ENCODE peak calls at places on chromosomes 5 and 9, in nine cellular contexts. K, H, I, A, V, S, B, D and T are unnamed samples.

GRCh38 chr5:179161901-179162300 is 101.7 kb downstream of the ZNF354C start:
- DNase-seq in V (no peak), A (no peak), H (no peak), B (no peak), K (no peak), S (no peak), I (no peak), D (no peak), T (no peak)

GRCh38 chr9:93332317-93332716 is 119.2 kb upstream of the FAM120A start:
- DNase-seq in D (no peak), H (no peak), B (no peak), S (no peak), K (no peak), I (no peak), V (no peak), A (no peak), T (no peak)

GRCh38 chr9:93245437-93245970 is 61.6 kb downstream of the WNK2 start:
- DNase-seq in K (no peak), D (no peak), S (no peak), B (no peak), H (no peak), I (no peak), A (no peak), V (no peak), T (no peak)

GRCh38 chr5:132591140-132591539 is 34.4 kb downstream of the RAD50 start:
- DNase-seq in H (peak; percentile 21), S (no peak), K (no peak), I (no peak), B (peak; percentile 33), A (no peak), V (peak; percentile 41), D (no peak), T (peak; percentile 37)

GRCh38 chr9:137307255-137308101 is 5.4 kb upstream of the NRARP start:
- DNase-seq in I (no peak), A (peak; percentile 14), D (peak; percentile 76), V (no peak), B (no peak), H (no peak), S (no peak), K (no peak), T (no peak)

GRCh38 chr5:113056988-113057387 is 80.4 kb downstream of the DCP2 start:
- DNase-seq in A (no peak), K (no peak), S (no peak), D (no peak), V (no peak), I (no peak), B (no peak), H (no peak), T (no peak)

GRCh38 chr9:123034881-123035465 is 1.5 kb downstream of the GPR21 start:
- DNase-seq in B (no peak), D (no peak), H (no peak), I (no peak), A (no peak), K (no peak), V (no peak), S (no peak), T (no peak)

GRCh38 chr5:22835630-22836029 is 17.5 kb downstream of the CDH12 start:
- DNase-seq in D (no peak), S (no peak), A (no peak), V (no peak), K (no peak), B (no peak), I (peak; percentile 32), H (no peak), T (no peak)

GRCh38 chr5:69512740-69513260 is 20.2 kb downstream of the OCLN start:
- DNase-seq in S (no peak), D (no peak), B (peak; percentile 85), V (peak; percentile 84), K (no peak), I (peak; percentile 78), H (peak; percentile 92), A (no peak), T (peak; percentile 68)

GRCh38 chr5:58322453-58322852 is 137.4 kb downstream of the PLK2 start:
- DNase-seq in D (no peak), A (no peak), K (no peak), V (peak; percentile 62), B (no peak), H (peak; percentile 8), S (no peak), I (peak; percentile 25), T (peak; percentile 53)

GRCh38 chr9:134984372-134985240 is 66.9 kb upstream of the FCN1 start:
- DNase-seq in B (no peak), D (no peak), I (no peak), V (no peak), S (no peak), K (no peak), A (no peak), H (no peak), T (no peak)

GRCh38 chr9:4126996-4127395 is 172.9 kb downstream of the GLIS3 start:
- DNase-seq in S (no peak), I (no peak), B (no peak), D (no peak), V (peak; percentile 68), K (no peak), A (no peak), H (no peak), T (peak; percentile 47)

GRCh38 chr9:93263334-93264229 is 79.6 kb downstream of the WNK2 start:
- DNase-seq in I (no peak), H (no peak), D (no peak), S (no peak), A (no peak), B (no peak), K (no peak), V (no peak), T (no peak)

GRCh38 chr5:3429962-3430361 is 165.7 kb upstream of the IRX1 start:
- DNase-seq in K (no peak), S (no peak), H (no peak), A (no peak), V (no peak), D (no peak), I (no peak), B (no peak), T (no peak)

GRCh38 chr5:134567651-134568338 is 42.3 kb downstream of the JADE2 start:
- DNase-seq in K (no peak), S (no peak), V (peak; percentile 77), D (peak; percentile 24), A (peak; percentile 78), I (no peak), B (peak; percentile 64), H (peak; percentile 95), T (peak; percentile 72)

GRCh38 chr9:93119953-93120845 is 13.9 kb downstream of the NINJ1 start:
- DNase-seq in D (peak; percentile 68), S (no peak), H (peak; percentile 94), A (peak; percentile 98), K (peak; percentile 59), V (peak; percentile 97), B (peak; percentile 96), I (peak; percentile 90), T (peak; percentile 98)

GRCh38 chr9:10443805-10444204 is 169.0 kb downstream of the PTPRD start:
- DNase-seq in H (no peak), A (no peak), S (no peak), I (no peak), K (no peak), V (no peak), B (no peak), D (no peak), T (no peak)

GRCh38 chr5:67319935-67320725 is 123.5 kb upstream of the CD180 start:
- DNase-seq in D (no peak), I (peak; percentile 68), H (peak; percentile 31), K (no peak), S (no peak), A (no peak), B (no peak), V (no peak), T (no peak)

GRCh38 chr9:109095321-109095720 is 24.4 kb downstream of the TMEM245 start:
- DNase-seq in B (no peak), V (no peak), H (no peak), D (no peak), A (no peak), S (no peak), I (no peak), K (no peak), T (no peak)

GRCh38 chr5:33261305-33261704 is 179.5 kb upstream of the TARS1 start:
- DNase-seq in K (no peak), B (peak; percentile 59), S (no peak), D (no peak), H (peak; percentile 86), I (no peak), A (no peak), V (peak; percentile 70), T (peak; percentile 61)

GRCh38 chr5:83586874-83587776 is 115.6 kb downstream of the VCAN start:
- DNase-seq in D (no peak), V (peak; percentile 31), B (peak; percentile 75), K (no peak), A (no peak), I (peak; percentile 24), S (no peak), H (no peak), T (peak; percentile 53)

GRCh38 chr5:83595217-83595616 is 123.7 kb downstream of the VCAN start:
- DNase-seq in B (no peak), V (no peak), H (peak; percentile 5), A (no peak), I (no peak), S (no peak), D (no peak), K (no peak), T (no peak)

GRCh38 chr5:83589786-83590185 is 118.2 kb downstream of the VCAN start:
- DNase-seq in A (no peak), B (no peak), I (peak; percentile 69), D (no peak), S (no peak), V (no peak), K (no peak), H (no peak), T (no peak)

GRCh38 chr5:83590966-83591365 is 119.4 kb downstream of the VCAN start:
- DNase-seq in V (no peak), I (no peak), B (peak; percentile 21), K (no peak), H (no peak), S (no peak), D (no peak), A (no peak), T (no peak)
- H3K4me3 ChIP-seq in V (no peak overlapping the region), I (no peak overlapping the region), B (peak overlapping the region; percentile 10), K (no peak overlapping the region), H (no peak overlapping the region), S (no peak overlapping the region), D (no peak overlapping the region), A (no peak overlapping the region), T (no peak overlapping the region)

GRCh38 chr5:101288633-101289032 is 385.6 kb upstream of the ST8SIA4 start:
- DNase-seq in B (no peak), K (no peak), S (no peak), H (no peak), A (no peak), D (no peak), I (no peak), V (no peak), T (no peak)
- H3K4me3 ChIP-seq in B (no peak overlapping the region), K (no peak overlapping the region), S (no peak overlapping the region), H (no peak overlapping the region), A (no peak overlapping the region), D (no peak overlapping the region), I (no peak overlapping the region), V (no peak overlapping the region), T (no peak overlapping the region)

GRCh38 chr5:168288349-168289245 is 2.8 kb upstream of the WWC1 start:
- DNase-seq in S (no peak), I (peak; percentile 96), H (no peak), D (peak; percentile 80), K (no peak), V (no peak), A (peak; percentile 49), B (no peak), T (no peak)
- H3K4me3 ChIP-seq in S (no peak overlapping the region), I (peak overlapping the region; percentile 47), H (no peak overlapping the region), D (no peak overlapping the region), K (no peak overlapping the region), V (no peak overlapping the region), A (no peak overlapping the region), B (no peak overlapping the region), T (no peak overlapping the region)

GRCh38 chr5:63686938-63687337 is 275.3 kb downstream of the HTR1A start:
- DNase-seq in S (no peak), V (no peak), D (no peak), B (no peak), I (peak; percentile 22), K (no peak), H (no peak), A (no peak), T (no peak)
- H3K4me3 ChIP-seq in S (no peak overlapping the region), V (no peak overlapping the region), D (no peak overlapping the region), B (no peak overlapping the region), I (no peak overlapping the region), K (no peak overlapping the region), H (no peak overlapping the region), A (no peak overlapping the region), T (no peak overlapping the region)